ENCODE peak calls at places on chromosomes 12 and 14, in six cellular contexts. P is IMR-90, V is H9, O is H1, N is mesenchymal stem cell, S is trophoblast cell. A is an unnamed sample.

GRCh38 chr12:56999456-56999855 is 6.9 kb downstream of the ZBTB39 start:
- DNase-seq in P (no peak), V (peak), O (no peak), N (no peak), S (no peak), A (no peak)

GRCh38 chr14:94374749-94375148 is 13.7 kb downstream of the SERPINA1 start:
- DNase-seq in P (peak), V (no peak), O (no peak), N (no peak), S (no peak), A (no peak)

GRCh38 chr14:64684091-64684490 is 20.1 kb upstream of the PLEKHG3 start:
- DNase-seq in P (peak), V (no peak), O (no peak), N (peak), S (no peak), A (no peak)

GRCh38 chr12:131087991-131088700 is 134.4 kb downstream of the ADGRD1 start:
- DNase-seq in P (no peak), V (peak), O (peak), N (no peak), S (no peak), A (no peak)

GRCh38 chr12:121996945-121997612 is 24.6 kb upstream of the BCL7A start:
- DNase-seq in P (peak), V (no peak), O (no peak), N (no peak), S (peak), A (no peak)

GRCh38 chr12:119694111-119694510 is 26.2 kb downstream of the PRKAB1 start:
- DNase-seq in P (no peak), V (no peak), O (no peak), N (no peak), S (no peak), A (no peak)

GRCh38 chr14:26255213-26255612 is 342.6 kb downstream of the NOVA1 start:
- DNase-seq in P (peak), V (no peak), O (no peak), N (peak), S (no peak), A (no peak)

GRCh38 chr14:61429316-61429715 is 107.9 kb downstream of the PRKCH start:
- DNase-seq in P (no peak), V (no peak), O (no peak), N (no peak), S (peak), A (no peak)

GRCh38 chr12:6780573-6780972 is 8.3 kb downstream of the LAG3 start:
- DNase-seq in P (no peak), V (no peak), O (no peak), N (no peak), S (no peak), A (no peak)

GRCh38 chr12:501722-502447 is 42.1 kb downstream of the B4GALNT3 start:
- DNase-seq in P (no peak), V (peak), O (no peak), N (no peak), S (no peak), A (no peak)

GRCh38 chr14:52907949-52908348 is 42.9 kb downstream of the FERMT2 start:
- DNase-seq in P (no peak), V (no peak), O (no peak), N (no peak), S (no peak), A (no peak)

GRCh38 chr12:131074221-131075083 is 120.7 kb downstream of the ADGRD1 start:
- DNase-seq in P (no peak), V (peak), O (no peak), N (no peak), S (peak), A (no peak)

GRCh38 chr12:43349863-43350262 is 202.1 kb downstream of the ADAMTS20 start:
- DNase-seq in P (peak), V (no peak), O (no peak), N (peak), S (peak), A (no peak)

GRCh38 chr12:128810182-128811127 is 13.3 kb downstream of the SLC15A4 start:
- DNase-seq in P (no peak), V (no peak), O (no peak), N (peak), S (no peak), A (no peak)

GRCh38 chr12:43737646-43738045 is 20.9 kb downstream of the PUS7L start:
- DNase-seq in P (peak), V (no peak), O (no peak), N (peak), S (no peak), A (no peak)

GRCh38 chr12:113744802-113745395 is 221.2 kb downstream of the RBM19 start:
- DNase-seq in P (no peak), V (no peak), O (no peak), N (no peak), S (peak), A (no peak)

GRCh38 chr12:113735146-113735545 is 231.0 kb downstream of the RBM19 start:
- DNase-seq in P (no peak), V (peak), O (no peak), N (no peak), S (no peak), A (no peak)

GRCh38 chr12:113742801-113743200 is 223.3 kb downstream of the RBM19 start:
- DNase-seq in P (no peak), V (no peak), O (no peak), N (no peak), S (peak), A (no peak)

GRCh38 chr12:113740699-113741098 is 225.4 kb downstream of the RBM19 start:
- DNase-seq in P (no peak), V (no peak), O (no peak), N (no peak), S (no peak), A (no peak)
- H4K91ac ChIP-seq in P (no peak), V (no peak), O (no peak), N (no peak), S (no peak), A (no peak)

GRCh38 chr12:2959194-2959507 is at the start of gene TEAD4:
- DNase-seq in P (peak), V (peak), O (peak), N (peak), S (peak), A (peak)
- H4K8ac ChIP-seq in P (peak), V (no peak), O (peak), N (peak), S (peak), A (no peak)

DNA sequence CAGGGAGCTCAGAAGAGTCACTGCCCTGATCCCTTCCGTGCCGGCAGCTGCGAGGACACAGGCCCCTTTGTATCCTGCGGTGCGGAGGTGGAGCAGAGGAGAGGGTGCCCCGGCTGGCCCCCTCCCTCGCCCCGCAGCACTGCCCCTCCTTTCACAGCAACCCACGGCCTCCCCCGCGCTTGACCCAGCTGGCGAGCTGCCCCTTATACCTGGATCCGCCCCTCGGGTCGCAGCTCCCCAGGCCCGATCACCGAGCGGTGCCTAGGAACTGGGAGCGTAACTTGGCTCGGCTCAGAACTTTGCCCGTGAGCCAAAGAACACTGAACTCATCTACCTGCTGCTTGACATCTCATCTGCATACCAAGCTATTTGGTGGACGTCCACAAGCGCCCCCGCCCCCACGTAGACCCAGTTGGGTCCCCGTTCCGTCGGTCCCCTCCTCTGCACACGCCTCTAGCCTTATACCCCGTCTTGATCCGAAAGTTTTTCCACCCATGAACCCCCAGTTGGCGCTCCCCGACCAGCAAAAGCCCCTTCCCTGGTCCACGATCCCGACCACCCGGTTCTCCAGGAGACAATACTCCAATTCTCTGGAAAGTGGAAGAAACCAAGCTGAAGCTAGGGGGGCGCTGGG is 697 bp upstream of the DNAJC14 start:
- DNase-seq in P (no peak), V (peak), O (peak), N (no peak), S (peak), A (no peak)
- H3K9ac ChIP-seq in P (peak), V (peak), O (peak), N (peak), S (peak), A (peak)

GRCh38 chr12:22459872-22460490 is 84.4 kb downstream of the C2CD5 start:
- DNase-seq in P (peak), V (no peak), O (no peak), N (peak), S (peak), A (peak)

GRCh38 chr12:22467190-22467589 is 77.2 kb downstream of the C2CD5 start:
- DNase-seq in P (peak), V (no peak), O (no peak), N (no peak), S (no peak), A (no peak)

GRCh38 chr12:22458301-22458917 is 85.9 kb downstream of the C2CD5 start:
- DNase-seq in P (no peak), V (no peak), O (no peak), N (no peak), S (no peak), A (no peak)

GRCh38 chr12:22461786-22462185 is 82.6 kb downstream of the C2CD5 start:
- DNase-seq in P (no peak), V (no peak), O (no peak), N (no peak), S (peak), A (no peak)
- H4K91ac ChIP-seq in P (no peak), V (no peak), O (no peak), N (no peak), S (no peak), A (no peak)

GRCh38 chr12:85836716-85837100 is 499 bp upstream of the RASSF9 start:
- DNase-seq in P (no peak), V (peak), O (no peak), N (peak), S (no peak), A (no peak)
- H4K8ac ChIP-seq in P (no peak), V (no peak), O (no peak), N (no peak), S (no peak), A (no peak)

DNA sequence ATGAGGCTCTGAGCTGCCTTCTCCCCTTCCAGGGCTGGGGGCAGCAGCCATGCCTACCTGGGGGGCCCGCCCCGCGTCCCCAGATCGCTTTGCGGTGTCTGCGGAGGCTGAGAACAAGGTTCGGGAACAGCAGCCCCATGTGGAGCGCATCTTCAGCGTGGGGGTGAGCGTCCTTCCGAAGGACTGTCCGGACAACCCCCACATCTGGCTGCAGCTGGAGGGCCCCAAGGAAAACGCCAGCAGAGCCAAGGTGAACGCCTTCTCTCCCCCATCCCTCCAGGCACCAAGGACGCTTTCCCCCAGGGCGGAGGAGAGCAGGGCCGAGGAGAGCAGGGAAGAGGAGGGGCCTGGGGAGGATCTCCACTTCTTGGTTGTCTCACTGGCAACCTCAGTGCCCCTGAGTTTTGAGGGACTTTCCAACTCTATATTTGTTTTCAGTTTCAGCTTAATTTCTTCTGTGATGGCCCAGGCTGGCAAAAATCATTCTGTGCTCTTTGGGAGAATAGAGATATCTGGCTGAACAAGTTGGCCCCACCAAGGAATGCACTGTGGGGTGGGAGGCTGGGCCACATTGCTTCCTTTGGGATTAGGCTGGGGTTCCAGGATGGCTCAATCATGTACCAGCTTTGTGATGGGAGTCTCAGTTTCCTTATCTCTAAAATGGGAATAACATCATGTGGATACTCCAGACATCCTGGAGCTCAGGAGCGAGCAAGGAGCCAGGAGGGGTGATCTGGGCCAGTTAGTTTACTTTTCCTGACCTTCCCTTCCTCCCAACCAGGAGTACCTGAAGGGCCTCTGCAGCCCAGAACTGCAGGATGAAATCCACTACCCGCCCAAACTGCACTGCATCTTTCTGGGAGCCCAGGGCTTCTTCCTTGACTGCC is 1.2 kb downstream of the KHNYN start:
- DNase-seq in P (peak), V (no peak), O (no peak), N (peak), S (peak), A (no peak)
- H3K9ac ChIP-seq in P (peak), V (no peak), O (peak), N (peak), S (peak), A (peak)

DNA sequence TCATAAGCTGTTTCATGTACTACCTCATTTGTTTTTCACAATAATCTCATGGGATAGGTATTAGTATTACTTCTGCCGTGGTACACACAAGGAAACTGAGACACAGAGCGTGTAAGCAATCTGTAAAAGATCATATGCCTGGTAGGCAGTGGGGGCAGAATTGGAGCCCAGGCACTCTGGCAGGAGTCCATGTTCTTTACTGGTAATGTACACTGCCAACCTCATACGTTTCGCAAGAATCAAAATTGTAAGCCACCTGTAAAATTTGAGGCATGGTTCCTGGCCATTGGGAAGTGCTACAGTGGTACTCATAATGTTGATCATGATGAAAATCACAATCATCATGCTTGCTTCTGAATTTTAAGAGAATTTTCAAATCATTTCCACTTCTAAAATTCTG is 40.7 kb downstream of the TMTC1 start:
- DNase-seq in P (no peak), V (no peak), O (no peak), N (no peak), S (no peak), A (no peak)
- H4K91ac ChIP-seq in P (peak), V (no peak), O (no peak), N (no peak), S (no peak), A (no peak)

GRCh38 chr12:50557421-50557820 is 52.6 kb downstream of the DIP2B start:
- DNase-seq in P (peak), V (no peak), O (no peak), N (no peak), S (peak), A (no peak)

GRCh38 chr12:50556273-50556672 is 51.5 kb downstream of the DIP2B start:
- DNase-seq in P (no peak), V (no peak), O (no peak), N (no peak), S (no peak), A (no peak)

GRCh38 chr12:50554651-50555050 is 49.9 kb downstream of the DIP2B start:
- DNase-seq in P (no peak), V (no peak), O (no peak), N (no peak), S (peak), A (no peak)

GRCh38 chr12:50558970-50559369 is 54.2 kb downstream of the DIP2B start:
- DNase-seq in P (no peak), V (no peak), O (no peak), N (no peak), S (no peak), A (no peak)

GRCh38 chr12:50555471-50555885 is 50.7 kb downstream of the DIP2B start:
- DNase-seq in P (no peak), V (no peak), O (no peak), N (no peak), S (peak), A (no peak)
- H4K8ac ChIP-seq in P (no peak), V (no peak), O (no peak), N (no peak), S (no peak), A (no peak)

A was measured in neuronal stem cell.